ENCODE peak calls at places on chromosome 16, in four cellular contexts. One of them, this sample, is unnamed.

GRCh38 chr16:57318240-57318970 is 33.9 kb upstream of the PLLP start:
- DNase-seq in HFFc6: peak
- DNase-seq in AG09319: no peak
- DNase-seq in non-pigmented ciliary epithelial cell: no peak
- DNase-seq in this sample: no peak

GRCh38 chr16:25585526-25585925 is 106.2 kb upstream of the HS3ST4 start:
- DNase-seq in HFFc6: no peak
- DNase-seq in AG09319: no peak
- DNase-seq in non-pigmented ciliary epithelial cell: no peak
- DNase-seq in this sample: no peak

GRCh38 chr16:81036751-81037350 is 1.2 kb downstream of the ATMIN start:
- DNase-seq in HFFc6: no peak
- DNase-seq in AG09319: no peak
- DNase-seq in non-pigmented ciliary epithelial cell: no peak
- DNase-seq in this sample: no peak

GRCh38 chr16:67726106-67727034 is 7.3 kb upstream of the GFOD2 start:
- DNase-seq in HFFc6: peak
- DNase-seq in AG09319: no peak
- DNase-seq in non-pigmented ciliary epithelial cell: no peak
- DNase-seq in this sample: no peak

GRCh38 chr16:10983175-10983558 is 38.8 kb downstream of the CLEC16A start:
- DNase-seq in HFFc6: no peak
- DNase-seq in AG09319: no peak
- DNase-seq in non-pigmented ciliary epithelial cell: no peak
- DNase-seq in this sample: no peak

GRCh38 chr16:87675111-87675510 is 72.8 kb downstream of the JPH3 start:
- DNase-seq in HFFc6: no peak
- DNase-seq in AG09319: no peak
- DNase-seq in non-pigmented ciliary epithelial cell: no peak
- DNase-seq in this sample: no peak

GRCh38 chr16:1194665-1195392 is 30.2 kb downstream of the TPSG1 start:
- DNase-seq in HFFc6: no peak
- DNase-seq in AG09319: no peak
- DNase-seq in non-pigmented ciliary epithelial cell: no peak
- DNase-seq in this sample: no peak

GRCh38 chr16:27374794-27375499 is 27.0 kb upstream of the IL21R start:
- DNase-seq in HFFc6: peak
- DNase-seq in AG09319: no peak
- DNase-seq in non-pigmented ciliary epithelial cell: peak
- DNase-seq in this sample: no peak

GRCh38 chr16:3127745-3128144 is 7.1 kb upstream of the ZNF213 start:
- DNase-seq in HFFc6: no peak
- DNase-seq in AG09319: no peak
- DNase-seq in non-pigmented ciliary epithelial cell: no peak
- DNase-seq in this sample: no peak

GRCh38 chr16:81319221-81319912 is 4.6 kb downstream of the GAN start:
- DNase-seq in HFFc6: peak
- DNase-seq in AG09319: no peak
- DNase-seq in non-pigmented ciliary epithelial cell: peak
- DNase-seq in this sample: no peak

GRCh38 chr16:67940436-67941089 is 3.4 kb downstream of the LCAT start:
- DNase-seq in HFFc6: no peak
- DNase-seq in AG09319: no peak
- DNase-seq in non-pigmented ciliary epithelial cell: no peak
- DNase-seq in this sample: no peak

GRCh38 chr16:50476486-50477260 is 71.5 kb upstream of the NKD1 start:
- DNase-seq in HFFc6: no peak
- DNase-seq in AG09319: no peak
- DNase-seq in non-pigmented ciliary epithelial cell: no peak
- DNase-seq in this sample: no peak

GRCh38 chr16:710500-711075 is 4.3 kb upstream of the METRN start:
- DNase-seq in HFFc6: no peak
- DNase-seq in AG09319: no peak
- DNase-seq in non-pigmented ciliary epithelial cell: no peak
- DNase-seq in this sample: no peak

GRCh38 chr16:87924937-87925670 is 11.2 kb downstream of the CA5A start:
- DNase-seq in HFFc6: no peak
- DNase-seq in AG09319: no peak
- DNase-seq in non-pigmented ciliary epithelial cell: no peak
- DNase-seq in this sample: no peak

GRCh38 chr16:66605177-66605999 is 884 bp downstream of the CMTM3 start:
- DNase-seq in HFFc6: peak
- DNase-seq in AG09319: no peak
- DNase-seq in non-pigmented ciliary epithelial cell: no peak
- DNase-seq in this sample: no peak

GRCh38 chr16:17476414-17477259 is 5.9 kb upstream of the XYLT1 start:
- DNase-seq in HFFc6: peak
- DNase-seq in AG09319: peak
- DNase-seq in non-pigmented ciliary epithelial cell: no peak
- DNase-seq in this sample: no peak

GRCh38 chr16:30882429-30883310 is 11.2 kb downstream of the BCL7C start:
- DNase-seq in HFFc6: no peak
- DNase-seq in AG09319: no peak
- DNase-seq in non-pigmented ciliary epithelial cell: no peak
- DNase-seq in this sample: no peak

GRCh38 chr16:84103678-84104077 is 13.1 kb downstream of the MBTPS1 start:
- DNase-seq in HFFc6: no peak
- DNase-seq in AG09319: no peak
- DNase-seq in non-pigmented ciliary epithelial cell: no peak
- DNase-seq in this sample: no peak

GRCh38 chr16:1645914-1646525 is 32.1 kb upstream of the JPT2 start:
- DNase-seq in HFFc6: peak
- DNase-seq in AG09319: no peak
- DNase-seq in non-pigmented ciliary epithelial cell: peak
- DNase-seq in this sample: no peak

GRCh38 chr16:13018026-13018425 is 116.6 kb downstream of the SHISA9 start:
- DNase-seq in HFFc6: no peak
- DNase-seq in AG09319: no peak
- DNase-seq in non-pigmented ciliary epithelial cell: no peak
- DNase-seq in this sample: no peak

GRCh38 chr16:79392081-79392480 is 208.5 kb downstream of the MAF start:
- DNase-seq in HFFc6: no peak
- DNase-seq in AG09319: no peak
- DNase-seq in non-pigmented ciliary epithelial cell: no peak
- DNase-seq in this sample: no peak

GRCh38 chr16:13883266-13883665 is 36.7 kb upstream of the ERCC4 start:
- DNase-seq in HFFc6: peak
- DNase-seq in AG09319: no peak
- DNase-seq in non-pigmented ciliary epithelial cell: no peak
- DNase-seq in this sample: no peak

GRCh38 chr16:57941016-57941656 is 29.8 kb downstream of the CNGB1 start:
- DNase-seq in HFFc6: no peak
- DNase-seq in AG09319: peak
- DNase-seq in non-pigmented ciliary epithelial cell: no peak
- DNase-seq in this sample: no peak

GRCh38 chr16:69909043-69909442 is 42.1 kb upstream of the CLEC18A start:
- DNase-seq in HFFc6: no peak
- DNase-seq in AG09319: no peak
- DNase-seq in non-pigmented ciliary epithelial cell: no peak
- DNase-seq in this sample: no peak

GRCh38 chr16:27317738-27318398 is 4.1 kb downstream of the IL4R start:
- DNase-seq in HFFc6: no peak
- DNase-seq in AG09319: no peak
- DNase-seq in non-pigmented ciliary epithelial cell: no peak
- DNase-seq in this sample: no peak

GRCh38 chr16:2467301-2468141 is 3.6 kb upstream of the NTN3 start:
- DNase-seq in HFFc6: peak
- DNase-seq in AG09319: no peak
- DNase-seq in non-pigmented ciliary epithelial cell: no peak
- DNase-seq in this sample: no peak

GRCh38 chr16:30949655-30950515 is 1.0 kb downstream of the ORAI3 start:
- DNase-seq in HFFc6: peak
- DNase-seq in AG09319: peak
- DNase-seq in non-pigmented ciliary epithelial cell: no peak
- DNase-seq in this sample: no peak

GRCh38 chr16:30723725-30724355 is 24.4 kb upstream of the PHKG2 start:
- DNase-seq in HFFc6: no peak
- DNase-seq in AG09319: no peak
- DNase-seq in non-pigmented ciliary epithelial cell: no peak
- DNase-seq in this sample: no peak

GRCh38 chr16:19765860-19766553 is 47.9 kb downstream of the IQCK start:
- DNase-seq in HFFc6: no peak
- DNase-seq in AG09319: no peak
- DNase-seq in non-pigmented ciliary epithelial cell: no peak
- DNase-seq in this sample: no peak

GRCh38 chr16:49378816-49379215 is 5.2 kb downstream of the C16orf78 start:
- DNase-seq in HFFc6: no peak
- DNase-seq in AG09319: no peak
- DNase-seq in non-pigmented ciliary epithelial cell: no peak
- DNase-seq in this sample: no peak

GRCh38 chr16:9102379-9102778 is 10.9 kb downstream of the HAPSTR1 start:
- DNase-seq in HFFc6: peak
- DNase-seq in AG09319: peak
- DNase-seq in non-pigmented ciliary epithelial cell: peak
- DNase-seq in this sample: no peak

GRCh38 chr16:86823895-86824671 is 245.7 kb downstream of the FOXL1 start:
- DNase-seq in HFFc6: no peak
- DNase-seq in AG09319: no peak
- DNase-seq in non-pigmented ciliary epithelial cell: peak
- DNase-seq in this sample: no peak

GRCh38 chr16:57549730-57550129 is 7.3 kb downstream of the ADGRG5 start:
- DNase-seq in HFFc6: no peak
- DNase-seq in AG09319: no peak
- DNase-seq in non-pigmented ciliary epithelial cell: no peak
- DNase-seq in this sample: no peak

GRCh38 chr16:50360033-50360778 is 8.6 kb downstream of the BRD7 start:
- DNase-seq in HFFc6: no peak
- DNase-seq in AG09319: no peak
- DNase-seq in non-pigmented ciliary epithelial cell: no peak
- DNase-seq in this sample: no peak

GRCh38 chr16:89623511-89624232 is 10.2 kb downstream of the DPEP1 start:
- DNase-seq in HFFc6: no peak
- DNase-seq in AG09319: no peak
- DNase-seq in non-pigmented ciliary epithelial cell: no peak
- DNase-seq in this sample: no peak

GRCh38 chr16:68319185-68319908 is 8.5 kb downstream of the PRMT7 start:
- DNase-seq in HFFc6: no peak
- DNase-seq in AG09319: no peak
- DNase-seq in non-pigmented ciliary epithelial cell: no peak
- DNase-seq in this sample: peak

GRCh38 chr16:4194661-4195060 is 47.2 kb downstream of the SRL start:
- DNase-seq in HFFc6: no peak
- DNase-seq in AG09319: no peak
- DNase-seq in non-pigmented ciliary epithelial cell: no peak
- DNase-seq in this sample: no peak

This sample was measured in NK-92 treated with Interleukin-12 subunit alpha and Interleukin-12 subunit beta, amount 100 ng/mL, for 24 hours.